ENCODE peak calls at places on chromosomes 5 and 9, in nine cellular contexts. One of them, this sample, is unnamed.

GRCh38 chr5:17105744-17106450 is 111.5 kb upstream of the BASP1 start:
- DNase-seq in fibroblast of the conjunctiva: peak
- DNase-seq in NCI-H1092: no peak
- DNase-seq in hepatocyte: peak
- DNase-seq in stimulated activated naive CD8-positive, alpha-beta T cell treated with anti-CD3 and anti-CD28 coated beads, Interleukin-15, Interleukin-2, amounts not matched to agents 100 U/mL and 50 U/mL, for 24 hours: no peak
- DNase-seq in GM23248: peak
- DNase-seq in right atrium auricular region: no peak
- DNase-seq in right cardiac atrium: no peak
- DNase-seq in T-cell: no peak
- DNase-seq in this sample: peak

GRCh38 chr5:14263700-14264099 is 120.6 kb downstream of the TRIO start:
- DNase-seq in fibroblast of the conjunctiva: no peak
- DNase-seq in NCI-H1092: no peak
- DNase-seq in hepatocyte: no peak
- DNase-seq in stimulated activated naive CD8-positive, alpha-beta T cell treated with anti-CD3 and anti-CD28 coated beads, Interleukin-15, Interleukin-2, amounts not matched to agents 100 U/mL and 50 U/mL, for 24 hours: no peak
- DNase-seq in GM23248: no peak
- DNase-seq in right atrium auricular region: no peak
- DNase-seq in right cardiac atrium: no peak
- DNase-seq in T-cell: no peak
- DNase-seq in this sample: no peak

GRCh38 chr9:131627846-131628820 is 82.8 kb downstream of the PRRT1B start:
- DNase-seq in fibroblast of the conjunctiva: no peak
- DNase-seq in NCI-H1092: no peak
- DNase-seq in hepatocyte: no peak
- DNase-seq in stimulated activated naive CD8-positive, alpha-beta T cell treated with anti-CD3 and anti-CD28 coated beads, Interleukin-15, Interleukin-2, amounts not matched to agents 100 U/mL and 50 U/mL, for 24 hours: peak
- DNase-seq in GM23248: no peak
- DNase-seq in right atrium auricular region: peak
- DNase-seq in right cardiac atrium: no peak
- DNase-seq in T-cell: peak
- DNase-seq in this sample: no peak

GRCh38 chr5:61330341-61330878 is 1.6 kb upstream of the ZSWIM6 start:
- DNase-seq in fibroblast of the conjunctiva: no peak
- DNase-seq in NCI-H1092: peak
- DNase-seq in hepatocyte: no peak
- DNase-seq in stimulated activated naive CD8-positive, alpha-beta T cell treated with anti-CD3 and anti-CD28 coated beads, Interleukin-15, Interleukin-2, amounts not matched to agents 100 U/mL and 50 U/mL, for 24 hours: no peak
- DNase-seq in GM23248: peak
- DNase-seq in right atrium auricular region: no peak
- DNase-seq in right cardiac atrium: peak
- DNase-seq in T-cell: no peak
- DNase-seq in this sample: no peak

GRCh38 chr9:133608881-133609280 is 308 bp downstream of the FAM163B start:
- DNase-seq in fibroblast of the conjunctiva: no peak
- DNase-seq in NCI-H1092: no peak
- DNase-seq in hepatocyte: no peak
- DNase-seq in stimulated activated naive CD8-positive, alpha-beta T cell treated with anti-CD3 and anti-CD28 coated beads, Interleukin-15, Interleukin-2, amounts not matched to agents 100 U/mL and 50 U/mL, for 24 hours: no peak
- DNase-seq in GM23248: no peak
- DNase-seq in right atrium auricular region: no peak
- DNase-seq in right cardiac atrium: peak
- DNase-seq in T-cell: no peak
- DNase-seq in this sample: no peak

GRCh38 chr5:98770911-98771322 is 2.5 kb upstream of the RGMB start:
- DNase-seq in fibroblast of the conjunctiva: no peak
- DNase-seq in NCI-H1092: no peak
- DNase-seq in hepatocyte: no peak
- DNase-seq in stimulated activated naive CD8-positive, alpha-beta T cell treated with anti-CD3 and anti-CD28 coated beads, Interleukin-15, Interleukin-2, amounts not matched to agents 100 U/mL and 50 U/mL, for 24 hours: no peak
- DNase-seq in GM23248: no peak
- DNase-seq in right atrium auricular region: no peak
- DNase-seq in right cardiac atrium: no peak
- DNase-seq in T-cell: no peak
- DNase-seq in this sample: no peak

GRCh38 chr5:157384971-157385709 is 74.9 kb upstream of the NIPAL4 start:
- DNase-seq in fibroblast of the conjunctiva: peak
- DNase-seq in NCI-H1092: no peak
- DNase-seq in hepatocyte: peak
- DNase-seq in stimulated activated naive CD8-positive, alpha-beta T cell treated with anti-CD3 and anti-CD28 coated beads, Interleukin-15, Interleukin-2, amounts not matched to agents 100 U/mL and 50 U/mL, for 24 hours: no peak
- DNase-seq in GM23248: peak
- DNase-seq in right atrium auricular region: peak
- DNase-seq in right cardiac atrium: peak
- DNase-seq in T-cell: no peak
- DNase-seq in this sample: peak

GRCh38 chr9:112069318-112070169 is 105.6 kb downstream of the SUSD1 start:
- DNase-seq in fibroblast of the conjunctiva: no peak
- DNase-seq in NCI-H1092: no peak
- DNase-seq in hepatocyte: peak
- DNase-seq in stimulated activated naive CD8-positive, alpha-beta T cell treated with anti-CD3 and anti-CD28 coated beads, Interleukin-15, Interleukin-2, amounts not matched to agents 100 U/mL and 50 U/mL, for 24 hours: no peak
- DNase-seq in GM23248: peak
- DNase-seq in right atrium auricular region: no peak
- DNase-seq in right cardiac atrium: no peak
- DNase-seq in T-cell: no peak
- DNase-seq in this sample: no peak

GRCh38 chr9:101495810-101496209 is 37.8 kb upstream of the RNF20 start:
- DNase-seq in fibroblast of the conjunctiva: peak
- DNase-seq in NCI-H1092: no peak
- DNase-seq in hepatocyte: no peak
- DNase-seq in stimulated activated naive CD8-positive, alpha-beta T cell treated with anti-CD3 and anti-CD28 coated beads, Interleukin-15, Interleukin-2, amounts not matched to agents 100 U/mL and 50 U/mL, for 24 hours: no peak
- DNase-seq in GM23248: peak
- DNase-seq in right atrium auricular region: no peak
- DNase-seq in right cardiac atrium: no peak
- DNase-seq in T-cell: no peak
- DNase-seq in this sample: peak

GRCh38 chr9:19122490-19123042 is 4.7 kb downstream of the PLIN2 start:
- DNase-seq in fibroblast of the conjunctiva: no peak
- DNase-seq in NCI-H1092: no peak
- DNase-seq in hepatocyte: no peak
- DNase-seq in stimulated activated naive CD8-positive, alpha-beta T cell treated with anti-CD3 and anti-CD28 coated beads, Interleukin-15, Interleukin-2, amounts not matched to agents 100 U/mL and 50 U/mL, for 24 hours: no peak
- DNase-seq in GM23248: peak
- DNase-seq in right atrium auricular region: no peak
- DNase-seq in right cardiac atrium: no peak
- DNase-seq in T-cell: no peak
- DNase-seq in this sample: no peak

GRCh38 chr5:78907255-78907886 is 77.7 kb downstream of the ARSB start:
- DNase-seq in fibroblast of the conjunctiva: peak
- DNase-seq in NCI-H1092: no peak
- DNase-seq in hepatocyte: peak
- DNase-seq in stimulated activated naive CD8-positive, alpha-beta T cell treated with anti-CD3 and anti-CD28 coated beads, Interleukin-15, Interleukin-2, amounts not matched to agents 100 U/mL and 50 U/mL, for 24 hours: no peak
- DNase-seq in GM23248: peak
- DNase-seq in right atrium auricular region: no peak
- DNase-seq in right cardiac atrium: no peak
- DNase-seq in T-cell: no peak
- DNase-seq in this sample: peak

GRCh38 chr9:114035221-114035844 is 42.8 kb downstream of the AMBP start:
- DNase-seq in fibroblast of the conjunctiva: no peak
- DNase-seq in NCI-H1092: no peak
- DNase-seq in hepatocyte: no peak
- DNase-seq in stimulated activated naive CD8-positive, alpha-beta T cell treated with anti-CD3 and anti-CD28 coated beads, Interleukin-15, Interleukin-2, amounts not matched to agents 100 U/mL and 50 U/mL, for 24 hours: no peak
- DNase-seq in GM23248: no peak
- DNase-seq in right atrium auricular region: peak
- DNase-seq in right cardiac atrium: no peak
- DNase-seq in T-cell: no peak
- DNase-seq in this sample: no peak

GRCh38 chr9:129751841-129752801 is 721 bp downstream of the PTGES start:
- DNase-seq in fibroblast of the conjunctiva: no peak
- DNase-seq in NCI-H1092: no peak
- DNase-seq in hepatocyte: no peak
- DNase-seq in stimulated activated naive CD8-positive, alpha-beta T cell treated with anti-CD3 and anti-CD28 coated beads, Interleukin-15, Interleukin-2, amounts not matched to agents 100 U/mL and 50 U/mL, for 24 hours: no peak
- DNase-seq in GM23248: peak
- DNase-seq in right atrium auricular region: no peak
- DNase-seq in right cardiac atrium: no peak
- DNase-seq in T-cell: no peak
- DNase-seq in this sample: no peak

GRCh38 chr9:86983260-86984255 is 36.3 kb upstream of the GAS1 start:
- DNase-seq in fibroblast of the conjunctiva: peak
- DNase-seq in NCI-H1092: no peak
- DNase-seq in hepatocyte: no peak
- DNase-seq in stimulated activated naive CD8-positive, alpha-beta T cell treated with anti-CD3 and anti-CD28 coated beads, Interleukin-15, Interleukin-2, amounts not matched to agents 100 U/mL and 50 U/mL, for 24 hours: no peak
- DNase-seq in GM23248: peak
- DNase-seq in right atrium auricular region: peak
- DNase-seq in right cardiac atrium: peak
- DNase-seq in T-cell: no peak
- DNase-seq in this sample: peak

GRCh38 chr9:10855847-10856246 is 243.0 kb upstream of the PTPRD start:
- DNase-seq in fibroblast of the conjunctiva: no peak
- DNase-seq in NCI-H1092: peak
- DNase-seq in hepatocyte: peak
- DNase-seq in stimulated activated naive CD8-positive, alpha-beta T cell treated with anti-CD3 and anti-CD28 coated beads, Interleukin-15, Interleukin-2, amounts not matched to agents 100 U/mL and 50 U/mL, for 24 hours: no peak
- DNase-seq in GM23248: peak
- DNase-seq in right atrium auricular region: no peak
- DNase-seq in right cardiac atrium: no peak
- DNase-seq in T-cell: no peak
- DNase-seq in this sample: no peak

GRCh38 chr5:38382898-38383297 is 124.5 kb downstream of the EGFLAM start:
- DNase-seq in fibroblast of the conjunctiva: peak
- DNase-seq in NCI-H1092: peak
- DNase-seq in hepatocyte: peak
- DNase-seq in stimulated activated naive CD8-positive, alpha-beta T cell treated with anti-CD3 and anti-CD28 coated beads, Interleukin-15, Interleukin-2, amounts not matched to agents 100 U/mL and 50 U/mL, for 24 hours: peak
- DNase-seq in GM23248: peak
- DNase-seq in right atrium auricular region: peak
- DNase-seq in right cardiac atrium: peak
- DNase-seq in T-cell: no peak
- DNase-seq in this sample: peak

GRCh38 chr9:85258823-85259370 is 482.9 kb downstream of the AGTPBP1 start:
- DNase-seq in fibroblast of the conjunctiva: peak
- DNase-seq in NCI-H1092: peak
- DNase-seq in hepatocyte: peak
- DNase-seq in stimulated activated naive CD8-positive, alpha-beta T cell treated with anti-CD3 and anti-CD28 coated beads, Interleukin-15, Interleukin-2, amounts not matched to agents 100 U/mL and 50 U/mL, for 24 hours: peak
- DNase-seq in GM23248: peak
- DNase-seq in right atrium auricular region: peak
- DNase-seq in right cardiac atrium: peak
- DNase-seq in T-cell: no peak
- DNase-seq in this sample: no peak

GRCh38 chr5:57513785-57514184 is 31.2 kb upstream of the ACTBL2 start:
- DNase-seq in fibroblast of the conjunctiva: no peak
- DNase-seq in NCI-H1092: no peak
- DNase-seq in hepatocyte: no peak
- DNase-seq in stimulated activated naive CD8-positive, alpha-beta T cell treated with anti-CD3 and anti-CD28 coated beads, Interleukin-15, Interleukin-2, amounts not matched to agents 100 U/mL and 50 U/mL, for 24 hours: no peak
- DNase-seq in GM23248: no peak
- DNase-seq in right atrium auricular region: no peak
- DNase-seq in right cardiac atrium: no peak
- DNase-seq in T-cell: no peak
- DNase-seq in this sample: no peak

GRCh38 chr5:116424951-116425350 is 149.7 kb downstream of the SEMA6A start:
- DNase-seq in fibroblast of the conjunctiva: no peak
- DNase-seq in NCI-H1092: no peak
- DNase-seq in hepatocyte: no peak
- DNase-seq in stimulated activated naive CD8-positive, alpha-beta T cell treated with anti-CD3 and anti-CD28 coated beads, Interleukin-15, Interleukin-2, amounts not matched to agents 100 U/mL and 50 U/mL, for 24 hours: no peak
- DNase-seq in GM23248: no peak
- DNase-seq in right atrium auricular region: no peak
- DNase-seq in right cardiac atrium: no peak
- DNase-seq in T-cell: no peak
- DNase-seq in this sample: no peak

GRCh38 chr5:54062958-54063357 is 247.4 kb downstream of the ARL15 start:
- DNase-seq in fibroblast of the conjunctiva: no peak
- DNase-seq in NCI-H1092: no peak
- DNase-seq in hepatocyte: no peak
- DNase-seq in stimulated activated naive CD8-positive, alpha-beta T cell treated with anti-CD3 and anti-CD28 coated beads, Interleukin-15, Interleukin-2, amounts not matched to agents 100 U/mL and 50 U/mL, for 24 hours: no peak
- DNase-seq in GM23248: peak
- DNase-seq in right atrium auricular region: no peak
- DNase-seq in right cardiac atrium: no peak
- DNase-seq in T-cell: no peak
- DNase-seq in this sample: no peak

GRCh38 chr9:105679406-105680022 is 14.8 kb upstream of the TMEM38B start:
- DNase-seq in fibroblast of the conjunctiva: no peak
- DNase-seq in NCI-H1092: no peak
- DNase-seq in hepatocyte: no peak
- DNase-seq in stimulated activated naive CD8-positive, alpha-beta T cell treated with anti-CD3 and anti-CD28 coated beads, Interleukin-15, Interleukin-2, amounts not matched to agents 100 U/mL and 50 U/mL, for 24 hours: no peak
- DNase-seq in GM23248: no peak
- DNase-seq in right atrium auricular region: no peak
- DNase-seq in right cardiac atrium: no peak
- DNase-seq in T-cell: no peak
- DNase-seq in this sample: no peak

GRCh38 chr9:131622536-131622935 is 77.2 kb downstream of the PRRT1B start:
- DNase-seq in fibroblast of the conjunctiva: no peak
- DNase-seq in NCI-H1092: no peak
- DNase-seq in hepatocyte: no peak
- DNase-seq in stimulated activated naive CD8-positive, alpha-beta T cell treated with anti-CD3 and anti-CD28 coated beads, Interleukin-15, Interleukin-2, amounts not matched to agents 100 U/mL and 50 U/mL, for 24 hours: no peak
- DNase-seq in GM23248: no peak
- DNase-seq in right atrium auricular region: no peak
- DNase-seq in right cardiac atrium: no peak
- DNase-seq in T-cell: no peak
- DNase-seq in this sample: no peak

GRCh38 chr5:81856948-81857928 is 106.3 kb upstream of the SSBP2 start:
- DNase-seq in fibroblast of the conjunctiva: no peak
- DNase-seq in NCI-H1092: peak
- DNase-seq in hepatocyte: peak
- DNase-seq in stimulated activated naive CD8-positive, alpha-beta T cell treated with anti-CD3 and anti-CD28 coated beads, Interleukin-15, Interleukin-2, amounts not matched to agents 100 U/mL and 50 U/mL, for 24 hours: no peak
- DNase-seq in GM23248: peak
- DNase-seq in right atrium auricular region: peak
- DNase-seq in right cardiac atrium: peak
- DNase-seq in T-cell: no peak
- DNase-seq in this sample: no peak

GRCh38 chr5:73617510-73618279 is 8.3 kb upstream of the ARHGEF28 start:
- DNase-seq in fibroblast of the conjunctiva: no peak
- DNase-seq in NCI-H1092: no peak
- DNase-seq in hepatocyte: peak
- DNase-seq in stimulated activated naive CD8-positive, alpha-beta T cell treated with anti-CD3 and anti-CD28 coated beads, Interleukin-15, Interleukin-2, amounts not matched to agents 100 U/mL and 50 U/mL, for 24 hours: no peak
- DNase-seq in GM23248: peak
- DNase-seq in right atrium auricular region: no peak
- DNase-seq in right cardiac atrium: no peak
- DNase-seq in T-cell: no peak
- DNase-seq in this sample: no peak

GRCh38 chr5:68465133-68465532 is 249.6 kb downstream of the PIK3R1 start:
- DNase-seq in fibroblast of the conjunctiva: no peak
- DNase-seq in NCI-H1092: no peak
- DNase-seq in hepatocyte: no peak
- DNase-seq in stimulated activated naive CD8-positive, alpha-beta T cell treated with anti-CD3 and anti-CD28 coated beads, Interleukin-15, Interleukin-2, amounts not matched to agents 100 U/mL and 50 U/mL, for 24 hours: peak
- DNase-seq in GM23248: no peak
- DNase-seq in right atrium auricular region: no peak
- DNase-seq in right cardiac atrium: no peak
- DNase-seq in T-cell: no peak
- DNase-seq in this sample: no peak

GRCh38 chr5:14464661-14465060 is 116.9 kb upstream of the OTULINL start:
- DNase-seq in fibroblast of the conjunctiva: no peak
- DNase-seq in NCI-H1092: peak
- DNase-seq in hepatocyte: no peak
- DNase-seq in stimulated activated naive CD8-positive, alpha-beta T cell treated with anti-CD3 and anti-CD28 coated beads, Interleukin-15, Interleukin-2, amounts not matched to agents 100 U/mL and 50 U/mL, for 24 hours: no peak
- DNase-seq in GM23248: no peak
- DNase-seq in right atrium auricular region: no peak
- DNase-seq in right cardiac atrium: no peak
- DNase-seq in T-cell: no peak
- DNase-seq in this sample: no peak

GRCh38 chr5:168288349-168289245 is 2.8 kb upstream of the WWC1 start:
- DNase-seq in fibroblast of the conjunctiva: no peak
- DNase-seq in NCI-H1092: no peak
- DNase-seq in hepatocyte: peak
- DNase-seq in stimulated activated naive CD8-positive, alpha-beta T cell treated with anti-CD3 and anti-CD28 coated beads, Interleukin-15, Interleukin-2, amounts not matched to agents 100 U/mL and 50 U/mL, for 24 hours: no peak
- DNase-seq in GM23248: no peak
- DNase-seq in right atrium auricular region: no peak
- DNase-seq in right cardiac atrium: no peak
- DNase-seq in T-cell: no peak
- DNase-seq in this sample: no peak

GRCh38 chr5:150227606-150228273 is 37.9 kb downstream of the SLC6A7 start:
- DNase-seq in fibroblast of the conjunctiva: no peak
- DNase-seq in NCI-H1092: no peak
- DNase-seq in hepatocyte: no peak
- DNase-seq in stimulated activated naive CD8-positive, alpha-beta T cell treated with anti-CD3 and anti-CD28 coated beads, Interleukin-15, Interleukin-2, amounts not matched to agents 100 U/mL and 50 U/mL, for 24 hours: no peak
- DNase-seq in GM23248: peak
- DNase-seq in right atrium auricular region: no peak
- DNase-seq in right cardiac atrium: no peak
- DNase-seq in T-cell: no peak
- DNase-seq in this sample: no peak

GRCh38 chr5:123098767-123099513 is 9.9 kb downstream of the PRDM6 start:
- DNase-seq in fibroblast of the conjunctiva: no peak
- DNase-seq in NCI-H1092: no peak
- DNase-seq in hepatocyte: peak
- DNase-seq in stimulated activated naive CD8-positive, alpha-beta T cell treated with anti-CD3 and anti-CD28 coated beads, Interleukin-15, Interleukin-2, amounts not matched to agents 100 U/mL and 50 U/mL, for 24 hours: no peak
- DNase-seq in GM23248: no peak
- DNase-seq in right atrium auricular region: no peak
- DNase-seq in right cardiac atrium: no peak
- DNase-seq in T-cell: no peak
- DNase-seq in this sample: no peak

This sample was measured in amniotic stem cell.